ENCODE peak calls at places on chromosomes 16 and 17, in six cellular contexts. V is fibroblast of the aortic adventitia, X is uterus, W is progenitor cell of endocrine pancreas, U is cardiac fibroblast, J is psoas muscle. Z is an unnamed sample.

GRCh38 chr17:83178533-83179201 is 99.3 kb downstream of the METRNL start:
- DNase-seq in J (no peak), X (no peak), W (no peak), U (no peak), V (no peak), Z (no peak)

GRCh38 chr17:45127583-45128300 is 4.6 kb downstream of the PLCD3 start:
- DNase-seq in U (no peak), V (peak), X (peak), W (no peak), J (peak), Z (peak)

GRCh38 chr16:67910162-67910561 is 17.1 kb downstream of the PSKH1 start:
- DNase-seq in W (no peak), X (no peak), V (no peak), J (no peak), U (peak), Z (no peak)

GRCh38 chr16:55638256-55638655 is 17.5 kb upstream of the SLC6A2 start:
- DNase-seq in J (no peak), W (no peak), U (no peak), V (no peak), X (no peak), Z (no peak)

GRCh38 chr17:76318586-76318985 is 10.5 kb upstream of the QRICH2 start:
- DNase-seq in X (no peak), U (peak), W (no peak), V (no peak), J (no peak), Z (no peak)

GRCh38 chr16:11138769-11139623 is 117.0 kb downstream of the SOCS1 start:
- DNase-seq in W (no peak), X (no peak), U (peak), J (no peak), V (peak), Z (no peak)

GRCh38 chr17:63685578-63685977 is 14.3 kb downstream of the LIMD2 start:
- DNase-seq in J (no peak), V (no peak), U (no peak), X (no peak), W (no peak), Z (no peak)

GRCh38 chr16:29860218-29860617 is 2.8 kb downstream of the CDIPT start:
- DNase-seq in U (no peak), J (no peak), V (peak), W (no peak), X (no peak), Z (no peak)

GRCh38 chr17:43906951-43907424 is 348 bp downstream of the MPP2 start:
- DNase-seq in U (no peak), W (no peak), X (peak), J (no peak), V (no peak), Z (peak)

GRCh38 chr16:27102701-27103575 is 36.2 kb downstream of the C16orf82 start:
- DNase-seq in U (no peak), V (no peak), J (no peak), X (no peak), W (no peak), Z (no peak)

GRCh38 chr16:22370038-22370541 is 4.3 kb downstream of the CDR2 start:
- DNase-seq in J (no peak), W (no peak), X (no peak), V (peak), U (peak), Z (no peak)

GRCh38 chr16:76583466-76583865 is 306.3 kb downstream of the CNTNAP4 start:
- DNase-seq in W (no peak), V (peak), X (no peak), U (peak), J (no peak), Z (no peak)

GRCh38 chr16:27526169-27526568 is 23.5 kb downstream of the GTF3C1 start:
- DNase-seq in X (no peak), J (peak), U (no peak), W (no peak), V (no peak), Z (no peak)

GRCh38 chr16:5349661-5350060 is 252.1 kb upstream of the EEF2KMT start:
- DNase-seq in X (no peak), U (no peak), V (no peak), J (no peak), W (no peak), Z (no peak)

GRCh38 chr16:87840462-87840978 is 28.8 kb downstream of the SLC7A5 start:
- DNase-seq in W (no peak), V (no peak), J (no peak), X (no peak), U (no peak), Z (peak)

GRCh38 chr16:62068747-62069146 is 32.5 kb upstream of the CDH8 start:
- DNase-seq in J (no peak), U (peak), X (no peak), V (no peak), W (no peak), Z (no peak)
- TF ChIP-seq CTCF in J (no peak), U (peak), X (no peak), V (peak), W (peak), Z (no peak)

DNA sequence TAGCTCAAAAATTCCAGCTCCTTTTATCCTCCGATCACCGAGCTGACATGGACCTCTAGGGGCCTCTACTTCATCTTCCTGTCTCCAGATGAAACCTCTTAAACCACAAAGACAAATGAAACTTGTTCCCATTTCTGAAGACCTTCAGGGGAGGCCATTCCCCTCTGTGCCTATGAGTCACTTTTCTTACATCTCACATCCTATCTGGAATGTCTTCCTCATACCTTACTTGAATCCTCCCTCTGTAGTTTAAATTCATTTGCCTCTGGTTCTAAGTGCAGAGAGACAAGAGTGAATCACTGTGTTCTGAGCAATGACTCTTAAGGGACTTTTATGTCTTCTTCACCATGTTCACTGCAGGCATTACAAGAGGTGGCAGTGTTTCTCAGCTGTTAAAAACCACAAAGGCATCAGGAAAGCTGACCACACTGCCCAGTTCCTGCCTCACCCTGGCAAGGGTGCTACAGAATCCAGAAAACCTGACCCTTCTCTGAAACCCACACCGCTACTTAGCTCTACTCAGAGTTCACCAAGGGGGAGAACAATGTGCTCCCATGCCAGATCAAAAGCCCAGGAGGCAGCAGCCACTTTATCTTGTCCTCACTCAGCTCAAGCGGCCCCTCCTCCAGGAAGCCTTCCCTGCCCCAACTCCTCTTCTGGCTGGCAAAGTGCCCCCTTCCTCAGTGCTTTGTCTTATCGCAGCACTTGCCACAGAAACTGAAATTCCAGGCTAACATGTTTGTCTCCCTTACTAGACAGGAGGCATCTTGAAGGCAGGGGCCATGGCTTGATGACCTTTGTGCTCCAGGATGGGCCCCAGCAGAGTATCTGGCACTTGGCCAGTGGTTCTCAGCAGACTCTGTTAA is 6.4 kb downstream of the CUEDC1 start:
- DNase-seq in U (peak), W (no peak), J (peak), X (peak), V (peak), Z (no peak)
- TF ChIP-seq CTCF in U (no peak), W (no peak), J (no peak), X (no peak), V (peak), Z (no peak)

GRCh38 chr16:74650966-74651567 is 15.6 kb downstream of the RFWD3 start:
- DNase-seq in W (no peak), V (peak), U (peak), X (no peak), J (no peak), Z (no peak)
- TF ChIP-seq CTCF in W (peak), V (peak), U (peak), X (no peak), J (peak), Z (no peak)

DNA sequence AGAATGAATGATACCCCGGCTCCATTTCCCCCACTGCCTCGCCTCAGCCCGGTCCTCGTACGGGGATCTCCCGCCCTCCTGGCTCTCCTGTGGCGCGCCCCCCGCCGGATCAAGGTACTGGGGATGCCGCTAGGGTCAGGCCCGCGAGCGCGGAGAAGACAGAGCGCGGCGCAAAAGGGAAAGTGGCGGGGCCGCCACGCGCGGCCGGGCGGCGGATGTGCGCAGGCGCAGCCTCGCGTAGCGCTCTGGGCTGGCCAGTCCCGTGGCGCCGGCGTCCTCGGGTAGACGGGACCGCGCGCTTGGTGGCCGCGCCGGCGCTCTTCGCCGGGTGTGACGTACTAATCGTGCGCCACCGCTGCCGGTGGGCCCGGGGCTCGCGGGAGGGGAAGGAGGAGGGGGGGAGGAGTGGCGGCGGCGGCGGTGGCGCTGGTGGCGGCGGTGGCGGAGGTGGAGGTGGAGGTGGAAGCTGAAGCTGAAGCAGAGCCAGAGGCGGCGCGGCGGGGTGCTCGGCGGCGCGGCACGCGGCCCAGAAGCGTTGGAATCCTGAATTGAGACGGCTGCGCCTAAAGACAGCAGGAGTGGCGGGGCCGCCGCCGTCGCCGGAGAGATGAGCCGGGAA is at the start of gene SENP3:
- DNase-seq in U (peak), X (peak), V (peak), W (peak), J (peak), Z (peak)
- TF ChIP-seq CTCF in U (no peak), X (peak), V (no peak), W (no peak), J (no peak), Z (no peak)

Z was measured in ovary.